ENCODE peak calls at places on chromosomes 5 and 9, in ten cellular contexts. One of them, this sample, is unnamed.

GRCh38 chr5:145718956-145719355 is 116.2 kb downstream of the PRELID2 start:
- DNase-seq in tibial artery: no peak
- DNase-seq in bronchial epithelial cell: peak; percentile 20
- DNase-seq in astrocyte of the spinal cord: peak; percentile 51
- DNase-seq in RWPE1: peak; percentile 17
- DNase-seq in nephron progenitor cell: no peak
- DNase-seq in Calu3: peak; percentile 15
- DNase-seq in ovary: no peak
- DNase-seq in CD14-positive monocyte: no peak
- DNase-seq in CD8-positive, alpha-beta T cell: no peak
- DNase-seq in this sample: peak; percentile 41

GRCh38 chr5:166845044-166845443 is 1446.4 kb upstream of the WWC1 start:
- DNase-seq in tibial artery: no peak
- DNase-seq in CD14-positive monocyte: no peak
- DNase-seq in bronchial epithelial cell: no peak
- DNase-seq in CD8-positive, alpha-beta T cell: no peak
- DNase-seq in RWPE1: peak; percentile 51
- DNase-seq in Calu3: peak; percentile 43
- DNase-seq in nephron progenitor cell: peak; percentile 59
- DNase-seq in astrocyte of the spinal cord: no peak
- DNase-seq in ovary: no peak
- DNase-seq in this sample: no peak

GRCh38 chr9:100104314-100104713 is 5.3 kb downstream of the INVS start:
- DNase-seq in ovary: no peak
- DNase-seq in nephron progenitor cell: no peak
- DNase-seq in bronchial epithelial cell: peak; percentile 93
- DNase-seq in RWPE1: peak; percentile 55
- DNase-seq in tibial artery: no peak
- DNase-seq in Calu3: no peak
- DNase-seq in astrocyte of the spinal cord: peak; percentile 76
- DNase-seq in CD14-positive monocyte: no peak
- DNase-seq in CD8-positive, alpha-beta T cell: no peak
- DNase-seq in this sample: peak; percentile 68

GRCh38 chr5:111134080-111134479 is 41.9 kb downstream of the WDR36 start:
- DNase-seq in nephron progenitor cell: no peak
- DNase-seq in astrocyte of the spinal cord: peak; percentile 25
- DNase-seq in ovary: peak; percentile 25
- DNase-seq in Calu3: no peak
- DNase-seq in tibial artery: no peak
- DNase-seq in CD14-positive monocyte: no peak
- DNase-seq in bronchial epithelial cell: no peak
- DNase-seq in CD8-positive, alpha-beta T cell: no peak
- DNase-seq in RWPE1: no peak
- DNase-seq in this sample: no peak

GRCh38 chr5:115584501-115584900 is 17.8 kb downstream of the TICAM2 start:
- DNase-seq in ovary: no peak
- DNase-seq in CD14-positive monocyte: no peak
- DNase-seq in CD8-positive, alpha-beta T cell: no peak
- DNase-seq in bronchial epithelial cell: no peak
- DNase-seq in nephron progenitor cell: no peak
- DNase-seq in astrocyte of the spinal cord: no peak
- DNase-seq in RWPE1: no peak
- DNase-seq in Calu3: no peak
- DNase-seq in tibial artery: no peak
- DNase-seq in this sample: peak; percentile 27

GRCh38 chr5:27748847-27749246 is 710.5 kb upstream of the CDH9 start:
- DNase-seq in nephron progenitor cell: no peak
- DNase-seq in tibial artery: no peak
- DNase-seq in astrocyte of the spinal cord: peak; percentile 10
- DNase-seq in CD8-positive, alpha-beta T cell: no peak
- DNase-seq in CD14-positive monocyte: no peak
- DNase-seq in Calu3: no peak
- DNase-seq in bronchial epithelial cell: peak; percentile 56
- DNase-seq in ovary: no peak
- DNase-seq in RWPE1: no peak
- DNase-seq in this sample: no peak

GRCh38 chr9:90943341-90943740 is 141.7 kb downstream of the SYK start:
- DNase-seq in Calu3: no peak
- DNase-seq in tibial artery: no peak
- DNase-seq in CD8-positive, alpha-beta T cell: no peak
- DNase-seq in RWPE1: peak; percentile 83
- DNase-seq in bronchial epithelial cell: peak; percentile 94
- DNase-seq in astrocyte of the spinal cord: no peak
- DNase-seq in nephron progenitor cell: no peak
- DNase-seq in CD14-positive monocyte: no peak
- DNase-seq in ovary: no peak
- DNase-seq in this sample: peak; percentile 22

GRCh38 chr9:15299374-15299939 is 7.6 kb downstream of the TTC39B start:
- DNase-seq in CD14-positive monocyte: no peak
- DNase-seq in CD8-positive, alpha-beta T cell: peak; percentile 32
- DNase-seq in bronchial epithelial cell: no peak
- DNase-seq in astrocyte of the spinal cord: no peak
- DNase-seq in nephron progenitor cell: no peak
- DNase-seq in ovary: no peak
- DNase-seq in tibial artery: no peak
- DNase-seq in Calu3: no peak
- DNase-seq in RWPE1: no peak
- DNase-seq in this sample: no peak

GRCh38 chr5:150488519-150489357 is 19.2 kb upstream of the NDST1 start:
- DNase-seq in CD8-positive, alpha-beta T cell: no peak
- DNase-seq in Calu3: no peak
- DNase-seq in ovary: peak; percentile 82
- DNase-seq in astrocyte of the spinal cord: peak; percentile 68
- DNase-seq in RWPE1: no peak
- DNase-seq in nephron progenitor cell: no peak
- DNase-seq in tibial artery: peak; percentile 92
- DNase-seq in bronchial epithelial cell: no peak
- DNase-seq in CD14-positive monocyte: peak; percentile 88
- DNase-seq in this sample: peak; percentile 80

GRCh38 chr5:163104496-163104895 is 332.9 kb upstream of the CCNG1 start:
- DNase-seq in bronchial epithelial cell: no peak
- DNase-seq in RWPE1: no peak
- DNase-seq in Calu3: no peak
- DNase-seq in ovary: no peak
- DNase-seq in CD8-positive, alpha-beta T cell: no peak
- DNase-seq in astrocyte of the spinal cord: no peak
- DNase-seq in nephron progenitor cell: peak; percentile 2
- DNase-seq in CD14-positive monocyte: no peak
- DNase-seq in tibial artery: no peak
- DNase-seq in this sample: no peak
- TF ChIP-seq CTCF in bronchial epithelial cell: no peak
- TF ChIP-seq CTCF in RWPE1: no peak
- TF ChIP-seq CTCF in Calu3: no peak
- TF ChIP-seq CTCF in ovary: no peak
- TF ChIP-seq CTCF in CD8-positive, alpha-beta T cell: no peak
- TF ChIP-seq CTCF in astrocyte of the spinal cord: no peak
- TF ChIP-seq CTCF in nephron progenitor cell: no peak
- TF ChIP-seq CTCF in CD14-positive monocyte: no peak
- TF ChIP-seq CTCF in tibial artery: no peak
- TF ChIP-seq CTCF in this sample: no peak

DNA sequence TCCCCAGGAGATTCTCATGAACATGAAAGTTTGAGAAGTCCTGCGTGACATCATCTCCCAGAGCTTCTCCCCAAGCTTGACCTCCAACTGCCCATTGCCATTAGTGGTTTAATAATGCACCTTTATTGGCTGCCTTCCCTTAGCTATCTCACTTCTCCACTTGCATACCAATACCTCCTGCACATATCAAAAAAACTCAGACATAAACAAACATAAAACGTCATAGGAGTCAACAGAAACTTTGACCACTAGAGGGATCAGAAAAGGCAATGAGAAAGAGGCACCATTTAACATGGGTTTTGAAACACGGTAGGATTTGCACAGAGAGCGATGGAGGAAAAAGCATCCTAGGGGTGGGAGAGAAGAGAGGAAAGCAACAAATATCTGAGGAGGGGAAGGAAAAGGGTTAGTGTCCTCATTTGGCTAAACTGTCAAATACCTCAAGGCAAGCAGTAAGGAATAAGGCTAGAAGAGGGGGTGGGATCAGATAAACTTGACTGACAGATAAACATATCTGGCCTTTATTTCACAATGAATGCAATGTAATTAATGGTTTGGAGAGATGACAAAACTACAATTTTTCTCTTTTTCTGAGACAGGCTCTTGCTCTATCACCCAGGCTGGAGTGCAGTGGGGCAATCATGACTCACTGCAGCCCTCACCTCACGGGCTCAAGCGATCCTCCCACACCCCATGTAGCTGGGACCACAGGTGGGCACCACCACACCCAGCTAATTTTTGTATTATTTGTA is 27.0 kb downstream of the GNAQ start:
- DNase-seq in astrocyte of the spinal cord: no peak
- DNase-seq in RWPE1: no peak
- DNase-seq in CD8-positive, alpha-beta T cell: no peak
- DNase-seq in nephron progenitor cell: no peak
- DNase-seq in CD14-positive monocyte: no peak
- DNase-seq in tibial artery: no peak
- DNase-seq in bronchial epithelial cell: peak; percentile 38
- DNase-seq in ovary: no peak
- DNase-seq in Calu3: peak; percentile 31
- DNase-seq in this sample: peak; percentile 23
- TF ChIP-seq CTCF in astrocyte of the spinal cord: peak; percentile 26
- TF ChIP-seq CTCF in RWPE1: peak; percentile 10
- TF ChIP-seq CTCF in CD8-positive, alpha-beta T cell: no peak
- TF ChIP-seq CTCF in nephron progenitor cell: no peak
- TF ChIP-seq CTCF in CD14-positive monocyte: peak; percentile 48
- TF ChIP-seq CTCF in tibial artery: no peak
- TF ChIP-seq CTCF in bronchial epithelial cell: peak; percentile 30
- TF ChIP-seq CTCF in ovary: no peak
- TF ChIP-seq CTCF in Calu3: no peak
- TF ChIP-seq CTCF in this sample: peak; percentile 73

DNA sequence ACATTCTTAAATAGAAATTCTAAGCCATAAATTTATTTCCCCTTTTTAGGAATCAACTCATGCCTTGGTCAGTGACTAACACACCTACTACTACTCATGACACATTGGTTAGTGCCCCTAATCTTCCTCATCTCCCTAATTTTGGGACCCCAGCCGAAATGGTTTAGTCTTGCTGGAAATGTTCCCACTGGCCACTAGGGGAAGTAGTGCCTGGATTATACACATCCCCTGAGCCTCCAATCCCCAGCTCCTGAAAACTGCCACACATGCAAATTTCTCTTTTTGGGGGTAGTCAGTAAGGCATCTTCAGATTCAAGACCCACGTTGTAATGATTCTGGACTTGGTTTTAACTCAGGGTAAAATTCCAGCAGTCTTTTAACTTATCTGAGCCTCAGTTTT is 79.8 kb downstream of the HSD17B3 start:
- DNase-seq in RWPE1: peak; percentile 43
- DNase-seq in CD14-positive monocyte: no peak
- DNase-seq in bronchial epithelial cell: peak; percentile 7
- DNase-seq in CD8-positive, alpha-beta T cell: no peak
- DNase-seq in Calu3: no peak
- DNase-seq in astrocyte of the spinal cord: no peak
- DNase-seq in tibial artery: no peak
- DNase-seq in ovary: no peak
- DNase-seq in nephron progenitor cell: no peak
- DNase-seq in this sample: no peak
- TF ChIP-seq CTCF in RWPE1: peak; percentile 55
- TF ChIP-seq CTCF in CD14-positive monocyte: peak; percentile 65
- TF ChIP-seq CTCF in bronchial epithelial cell: peak; percentile 45
- TF ChIP-seq CTCF in CD8-positive, alpha-beta T cell: no peak
- TF ChIP-seq CTCF in Calu3: no peak
- TF ChIP-seq CTCF in astrocyte of the spinal cord: peak; percentile 52
- TF ChIP-seq CTCF in tibial artery: peak; percentile 15
- TF ChIP-seq CTCF in ovary: no peak
- TF ChIP-seq CTCF in nephron progenitor cell: peak; percentile 42
- TF ChIP-seq CTCF in this sample: peak; percentile 76

DNA sequence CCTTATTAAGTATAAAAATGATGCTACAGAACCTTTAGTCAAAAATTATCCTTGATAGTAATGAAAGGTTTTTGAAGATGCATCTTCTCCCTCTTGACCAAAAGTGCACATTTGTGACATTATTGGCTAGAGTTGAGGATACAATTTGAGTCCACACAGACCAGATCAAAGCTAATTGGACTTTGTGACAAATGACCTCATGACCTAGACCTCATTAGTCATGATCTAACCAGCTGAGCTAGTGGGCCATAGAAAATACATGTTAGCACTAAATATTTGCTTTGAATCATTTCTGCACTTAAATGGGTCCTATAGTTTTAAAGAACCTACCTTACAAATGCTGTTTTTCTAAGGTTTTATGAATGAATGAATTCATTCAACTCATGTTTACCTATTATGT is 182.1 kb downstream of the RFX3 start:
- DNase-seq in CD8-positive, alpha-beta T cell: no peak
- DNase-seq in ovary: no peak
- DNase-seq in CD14-positive monocyte: no peak
- DNase-seq in RWPE1: no peak
- DNase-seq in Calu3: no peak
- DNase-seq in tibial artery: no peak
- DNase-seq in astrocyte of the spinal cord: no peak
- DNase-seq in bronchial epithelial cell: no peak
- DNase-seq in nephron progenitor cell: no peak
- DNase-seq in this sample: no peak
- TF ChIP-seq CTCF in CD8-positive, alpha-beta T cell: no peak
- TF ChIP-seq CTCF in ovary: no peak
- TF ChIP-seq CTCF in CD14-positive monocyte: no peak
- TF ChIP-seq CTCF in RWPE1: no peak
- TF ChIP-seq CTCF in Calu3: no peak
- TF ChIP-seq CTCF in tibial artery: no peak
- TF ChIP-seq CTCF in astrocyte of the spinal cord: no peak
- TF ChIP-seq CTCF in bronchial epithelial cell: no peak
- TF ChIP-seq CTCF in nephron progenitor cell: no peak
- TF ChIP-seq CTCF in this sample: no peak

DNA sequence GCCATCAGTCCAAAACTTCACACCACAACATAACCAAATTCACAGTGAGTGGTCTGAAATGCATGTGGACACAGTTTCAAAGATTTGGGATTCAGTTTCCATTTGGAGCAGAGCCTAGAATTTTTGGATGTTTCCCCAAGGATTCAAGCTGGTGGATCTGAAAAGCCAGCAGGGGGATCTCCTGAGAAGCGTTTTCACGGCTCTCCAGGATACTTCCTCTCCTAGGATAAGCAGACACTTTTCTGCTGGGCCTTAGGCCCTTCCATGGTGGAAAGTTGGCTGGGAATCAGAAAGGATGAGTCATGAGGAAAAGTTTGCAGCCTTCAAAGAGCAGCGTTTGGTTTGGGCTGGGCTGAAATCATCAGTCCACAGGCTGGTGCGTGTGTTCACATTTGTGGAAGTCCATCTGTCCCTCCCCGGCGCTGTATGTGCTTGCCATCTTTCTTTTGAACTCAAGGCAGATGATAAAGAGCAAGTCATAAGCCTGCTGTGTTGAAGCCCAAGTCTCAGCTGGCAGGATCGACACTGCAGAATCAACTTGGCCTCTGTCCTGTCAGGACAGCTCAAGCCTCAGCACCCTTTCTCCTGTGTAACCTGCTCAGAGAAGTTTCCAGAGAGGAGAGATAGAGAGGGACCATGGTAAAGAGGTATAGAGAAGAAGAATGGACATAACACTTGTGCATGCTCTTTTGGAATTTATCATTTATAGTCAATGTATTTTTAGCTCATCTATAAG is 152.6 kb upstream of the MSX2 start:
- DNase-seq in ovary: no peak
- DNase-seq in tibial artery: peak; percentile 73
- DNase-seq in Calu3: peak; percentile 75
- DNase-seq in bronchial epithelial cell: peak; percentile 94
- DNase-seq in CD8-positive, alpha-beta T cell: no peak
- DNase-seq in astrocyte of the spinal cord: peak; percentile 95
- DNase-seq in CD14-positive monocyte: no peak
- DNase-seq in nephron progenitor cell: no peak
- DNase-seq in RWPE1: peak; percentile 95
- DNase-seq in this sample: peak; percentile 19
- TF ChIP-seq CTCF in ovary: no peak
- TF ChIP-seq CTCF in tibial artery: no peak
- TF ChIP-seq CTCF in Calu3: peak; percentile 14
- TF ChIP-seq CTCF in bronchial epithelial cell: no peak
- TF ChIP-seq CTCF in CD8-positive, alpha-beta T cell: no peak
- TF ChIP-seq CTCF in astrocyte of the spinal cord: peak; percentile 47
- TF ChIP-seq CTCF in CD14-positive monocyte: no peak
- TF ChIP-seq CTCF in nephron progenitor cell: no peak
- TF ChIP-seq CTCF in RWPE1: peak; percentile 53
- TF ChIP-seq CTCF in this sample: no peak